ENCODE peak calls at places on chromosomes 3 and 15, in ten cellular contexts. Z, I, R, C, T, F, D, Y, X and H are unnamed samples.

GRCh38 chr3:113110263-113110662 is 101.1 kb upstream of the BOC start:
- DNase-seq in R (no peak), D (no peak), I (no peak), F (no peak), Y (no peak), C (no peak), X (no peak), Z (no peak), T (no peak), H (no peak)

GRCh38 chr15:52498700-52499099 is 30.0 kb downstream of the MYO5A start:
- DNase-seq in T (no peak), D (no peak), C (no peak), Y (no peak), X (no peak), F (no peak), I (no peak), Z (no peak), R (no peak), H (no peak)

GRCh38 chr15:74783072-74783807 is 1.4 kb downstream of the CSK start:
- DNase-seq in I (no peak), C (no peak), D (peak), X (no peak), Z (no peak), T (no peak), R (no peak), Y (no peak), F (no peak), H (no peak)

GRCh38 chr3:172766718-172767405 is 16.3 kb downstream of the ECT2 start:
- DNase-seq in I (no peak), D (no peak), Y (no peak), T (no peak), X (no peak), R (no peak), F (no peak), C (no peak), Z (no peak), H (no peak)

GRCh38 chr15:82178061-82178460 is 84.5 kb downstream of the EFL1 start:
- DNase-seq in D (no peak), I (no peak), C (peak), Y (no peak), X (no peak), T (no peak), R (no peak), Z (no peak), F (no peak), H (no peak)

GRCh38 chr3:150251654-150252053 is 156.4 kb upstream of the TSC22D2 start:
- DNase-seq in Y (no peak), Z (no peak), D (no peak), F (no peak), T (no peak), C (peak), R (no peak), I (no peak), X (no peak), H (no peak)

GRCh38 chr15:90343391-90343790 is 8.7 kb upstream of the ZNF774 start:
- DNase-seq in R (no peak), Y (no peak), C (peak), X (no peak), Z (no peak), F (no peak), D (no peak), T (no peak), I (no peak), H (no peak)

GRCh38 chr3:195583831-195584542 is at the start of gene APOD:
- DNase-seq in R (no peak), I (no peak), Z (peak), F (no peak), Y (no peak), T (no peak), D (peak), X (peak), C (peak), H (no peak)

GRCh38 chr3:28612232-28612631 is 263.6 kb upstream of the AZI2 start:
- DNase-seq in C (no peak), Z (no peak), F (no peak), Y (no peak), X (no peak), T (no peak), R (no peak), D (no peak), I (no peak), H (no peak)

GRCh38 chr3:43620953-43621405 is 832 bp downstream of the ANO10 start:
- DNase-seq in Y (no peak), I (no peak), Z (no peak), X (peak), F (no peak), T (no peak), C (peak), R (peak), D (no peak), H (no peak)

GRCh38 chr3:52055537-52056351 is 627 bp downstream of the DUSP7 start:
- DNase-seq in C (no peak), T (peak), F (peak), I (peak), Z (no peak), Y (peak), X (no peak), R (peak), D (peak), H (peak)

GRCh38 chr3:64717872-64718613 is 30.2 kb upstream of the ADAMTS9 start:
- DNase-seq in D (no peak), Y (no peak), F (no peak), R (no peak), Z (no peak), T (no peak), X (no peak), I (no peak), C (no peak), H (no peak)

GRCh38 chr3:38131621-38132369 is 5.1 kb downstream of the ACAA1 start:
- DNase-seq in X (no peak), D (peak), R (peak), C (no peak), I (peak), Z (peak), T (no peak), Y (peak), F (no peak), H (no peak)

GRCh38 chr3:188067932-188068331 is 86.0 kb upstream of the LPP start:
- DNase-seq in R (no peak), X (no peak), I (no peak), Y (no peak), Z (no peak), C (peak), T (no peak), D (no peak), F (no peak), H (no peak)

GRCh38 chr3:30081904-30082303 is 524.5 kb upstream of the TGFBR2 start:
- DNase-seq in I (no peak), X (no peak), Z (no peak), F (no peak), C (no peak), R (no peak), D (no peak), Y (no peak), T (no peak), H (no peak)

GRCh38 chr3:168094877-168095610 is 680 bp downstream of the GOLIM4 start:
- DNase-seq in Z (peak), C (peak), F (no peak), T (peak), X (peak), R (peak), D (peak), I (peak), Y (peak), H (peak)

GRCh38 chr3:61606196-61606595 is 44.8 kb downstream of the PTPRG start:
- DNase-seq in C (no peak), R (no peak), F (no peak), Z (no peak), Y (no peak), X (no peak), T (no peak), I (no peak), D (no peak), H (no peak)

GRCh38 chr15:100339999-100340398 is 1.8 kb downstream of the ADAMTS17 start:
- DNase-seq in D (no peak), R (no peak), Y (no peak), C (no peak), F (no peak), T (no peak), X (no peak), I (no peak), Z (no peak), H (no peak)

GRCh38 chr15:74612677-74613076 is 3.0 kb upstream of the CLK3 start:
- DNase-seq in C (no peak), F (no peak), R (no peak), Y (no peak), Z (no peak), D (peak), I (no peak), X (no peak), T (no peak), H (peak)

GRCh38 chr15:86772369-86773059 is 692.8 kb downstream of the AGBL1 start:
- DNase-seq in X (no peak), D (no peak), Z (no peak), C (no peak), Y (no peak), R (no peak), I (no peak), F (no peak), T (no peak), H (no peak)

GRCh38 chr15:75034615-75035014 is 11.2 kb downstream of the PPCDC start:
- DNase-seq in C (no peak), D (peak), Y (no peak), I (no peak), X (no peak), Z (no peak), T (no peak), R (no peak), F (no peak), H (no peak)

GRCh38 chr15:94206463-94207167 is 24.7 kb upstream of the MCTP2 start:
- DNase-seq in Y (no peak), R (no peak), F (no peak), I (no peak), X (no peak), Z (no peak), C (peak), D (no peak), T (no peak), H (no peak)

GRCh38 chr3:195849322-195850074 is 37.8 kb upstream of the MUC4 start:
- DNase-seq in Y (no peak), D (peak), C (no peak), F (peak), Z (no peak), X (no peak), I (no peak), R (no peak), T (no peak), H (no peak)

GRCh38 chr15:89002281-89002761 is 85.9 kb upstream of the ABHD2 start:
- DNase-seq in D (peak), Y (no peak), C (peak), T (no peak), R (no peak), I (peak), X (no peak), Z (no peak), F (no peak), H (no peak)

GRCh38 chr3:128940252-128940651 is 53.6 kb downstream of the CFAP92 start:
- DNase-seq in C (no peak), F (no peak), Y (no peak), T (no peak), Z (no peak), I (no peak), D (no peak), R (no peak), X (no peak), H (no peak)

GRCh38 chr3:64422192-64422591 is 196.9 kb upstream of the PRICKLE2 start:
- DNase-seq in Z (no peak), X (no peak), T (no peak), F (no peak), D (no peak), I (no peak), C (no peak), Y (no peak), R (no peak), H (no peak)

GRCh38 chr15:59764775-59765174 is 75.7 kb upstream of the BNIP2 start:
- DNase-seq in I (no peak), T (no peak), Y (no peak), C (no peak), X (no peak), D (no peak), R (peak), Z (no peak), F (no peak), H (no peak)

GRCh38 chr3:103271575-103271974 is 836.8 kb downstream of the ZPLD1 start:
- DNase-seq in R (peak), C (no peak), Z (no peak), I (no peak), T (no peak), X (no peak), D (no peak), Y (no peak), F (no peak), H (no peak)

GRCh38 chr15:89760303-89761008 is 9.4 kb upstream of the MESP1 start:
- DNase-seq in Y (peak), R (peak), T (peak), C (peak), D (peak), I (peak), F (peak), X (peak), Z (peak), H (peak)

GRCh38 chr15:47206358-47206978 is 510.8 kb upstream of the SEMA6D start:
- DNase-seq in Y (no peak), F (no peak), C (no peak), T (no peak), D (no peak), X (no peak), I (no peak), R (peak), Z (no peak), H (no peak)

GRCh38 chr3:186824430-186825139 is 17.9 kb upstream of the ADIPOQ start:
- DNase-seq in T (no peak), Z (no peak), C (no peak), R (peak), X (no peak), Y (no peak), F (no peak), D (no peak), I (no peak), H (no peak)

GRCh38 chr3:88219138-88219792 is 69.5 kb downstream of the C3orf38 start:
- DNase-seq in R (peak), T (no peak), X (peak), Y (peak), I (no peak), C (peak), D (peak), F (no peak), Z (no peak), H (no peak)

GRCh38 chr3:112931737-112932521 is 43.0 kb downstream of the CD200R1 start:
- DNase-seq in F (no peak), X (no peak), T (no peak), D (peak), Y (no peak), Z (no peak), C (no peak), I (no peak), R (no peak), H (no peak)

GRCh38 chr3:28986922-28987321 is 293.9 kb upstream of the RBMS3 start:
- DNase-seq in D (no peak), R (no peak), X (no peak), Y (no peak), I (no peak), F (no peak), T (no peak), Z (no peak), C (peak), H (no peak)

GRCh38 chr15:76337739-76338554 is 1.4 kb downstream of the ISL2 start:
- DNase-seq in R (peak), F (no peak), T (no peak), D (no peak), Y (no peak), I (no peak), X (no peak), Z (no peak), C (no peak), H (peak)

GRCh38 chr3:188956839-188957489 is 214.8 kb upstream of the TPRG1 start:
- DNase-seq in R (peak), I (no peak), X (peak), C (peak), Z (no peak), Y (no peak), D (no peak), T (no peak), F (no peak), H (no peak)

GRCh38 chr3:53255360-53255774 is 455 bp downstream of the TKT start:
- DNase-seq in I (peak), R (no peak), Z (no peak), Y (no peak), X (no peak), F (peak), D (no peak), C (peak), T (peak), H (no peak)

GRCh38 chr3:146246493-146246892 is 4.4 kb downstream of the PLSCR4 start:
- DNase-seq in C (no peak), T (no peak), Z (no peak), D (no peak), Y (no peak), X (no peak), R (no peak), I (no peak), F (no peak), H (no peak)

GRCh38 chr3:158384019-158384418 is 187.0 kb upstream of the MLF1 start:
- DNase-seq in R (no peak), T (no peak), X (no peak), D (no peak), I (no peak), C (no peak), F (no peak), Y (no peak), Z (no peak), H (no peak)

GRCh38 chr3:52703356-52703755 is 2.2 kb downstream of the GLT8D1 start:
- DNase-seq in Z (no peak), X (no peak), T (no peak), D (no peak), F (no peak), I (no peak), Y (no peak), C (no peak), R (no peak), H (no peak)

DNA sequence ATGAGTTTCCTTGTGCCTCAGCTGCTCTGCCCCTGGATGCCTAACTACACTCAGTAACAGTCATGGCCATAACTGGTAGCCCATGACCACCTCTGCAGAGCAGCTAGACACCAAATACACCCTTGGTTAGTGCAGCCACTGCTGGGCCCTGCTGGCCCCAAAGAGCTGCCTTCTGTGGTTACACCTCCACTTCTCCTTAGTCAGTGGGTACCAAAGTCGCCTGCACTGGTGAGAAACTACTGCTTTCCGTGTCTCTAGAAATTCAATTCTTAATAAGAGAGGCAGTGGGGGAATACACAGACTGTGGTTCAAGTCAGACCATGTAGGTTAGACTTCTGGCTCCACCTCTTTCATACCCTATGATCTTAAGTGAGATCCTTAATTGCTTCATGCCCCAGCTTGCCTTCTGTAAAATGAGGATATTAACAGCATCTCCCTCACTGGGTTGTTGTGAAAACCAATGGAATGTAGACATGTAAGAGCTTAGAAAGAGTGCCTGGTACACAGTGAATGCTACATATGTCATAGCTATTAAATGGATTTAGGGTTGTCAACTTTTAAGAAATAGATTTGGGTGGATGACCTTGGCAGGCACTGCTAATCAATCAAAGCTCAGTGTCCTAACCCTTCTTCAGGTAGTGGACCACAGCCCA is 18.2 kb downstream of the HEG1 start:
- DNase-seq in F (no peak), I (no peak), Y (peak), D (no peak), R (no peak), T (no peak), C (peak), X (no peak), Z (no peak), H (no peak)
- H3K27ac ChIP-seq in F (no peak), I (no peak), Y (no peak), D (no peak), R (no peak), T (no peak), C (no peak), X (no peak), Z (peak), H (no peak)

GRCh38 chr3:1380926-1381646 is 288.3 kb downstream of the CNTN6 start:
- DNase-seq in T (no peak), I (no peak), X (peak), Z (peak), R (no peak), Y (no peak), F (no peak), D (no peak), C (no peak), H (no peak)
- H3K4me3 ChIP-seq in T (no peak), I (no peak), X (no peak), Z (no peak), R (no peak), Y (no peak), F (no peak), D (no peak), C (no peak), H (no peak)

DNA sequence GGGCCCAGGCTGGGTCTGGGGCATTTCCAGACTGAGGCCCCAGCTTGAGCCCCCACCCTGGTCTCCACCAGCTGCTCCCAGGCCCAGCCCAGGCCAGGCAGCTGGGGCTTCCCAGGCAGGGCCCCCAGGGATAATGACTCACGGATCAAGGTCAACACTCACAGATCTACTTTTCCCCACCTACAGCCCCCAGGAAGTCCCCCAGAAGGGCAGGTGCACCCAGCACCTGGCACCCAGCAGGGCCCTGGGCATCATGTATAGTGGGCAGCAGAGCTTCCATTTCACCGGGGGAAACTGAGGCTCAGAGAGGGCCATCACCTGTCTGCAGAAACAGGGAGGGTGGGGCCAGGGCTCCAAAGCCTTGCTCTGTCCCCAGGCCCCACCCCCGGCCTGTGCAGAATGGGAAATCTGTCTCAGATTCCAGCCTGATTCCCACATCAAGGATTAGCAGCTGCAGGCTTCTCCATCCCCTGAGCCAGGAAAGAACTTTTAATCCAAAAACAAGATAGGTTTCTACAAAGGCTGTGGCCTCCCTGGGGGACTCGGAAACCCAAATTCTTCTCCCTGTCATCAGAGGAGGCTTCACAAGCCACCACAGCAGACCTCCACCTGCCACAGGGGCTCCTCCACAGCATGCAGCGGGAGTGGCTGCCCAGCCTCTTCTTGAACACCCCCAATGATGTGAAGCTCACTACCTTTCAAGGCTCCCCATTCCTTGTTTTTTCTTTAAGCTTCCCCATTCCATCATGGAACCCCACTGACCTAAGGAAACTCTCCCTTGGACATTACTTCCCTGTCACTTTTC is 49.8 kb downstream of the IQSEC1 start:
- DNase-seq in Y (no peak), D (peak), I (peak), R (no peak), Z (no peak), T (no peak), F (no peak), C (no peak), X (no peak), H (peak)
- H3K27ac ChIP-seq in Y (peak), D (no peak), I (no peak), R (no peak), Z (peak), T (no peak), F (no peak), C (no peak), X (no peak), H (no peak)

DNA sequence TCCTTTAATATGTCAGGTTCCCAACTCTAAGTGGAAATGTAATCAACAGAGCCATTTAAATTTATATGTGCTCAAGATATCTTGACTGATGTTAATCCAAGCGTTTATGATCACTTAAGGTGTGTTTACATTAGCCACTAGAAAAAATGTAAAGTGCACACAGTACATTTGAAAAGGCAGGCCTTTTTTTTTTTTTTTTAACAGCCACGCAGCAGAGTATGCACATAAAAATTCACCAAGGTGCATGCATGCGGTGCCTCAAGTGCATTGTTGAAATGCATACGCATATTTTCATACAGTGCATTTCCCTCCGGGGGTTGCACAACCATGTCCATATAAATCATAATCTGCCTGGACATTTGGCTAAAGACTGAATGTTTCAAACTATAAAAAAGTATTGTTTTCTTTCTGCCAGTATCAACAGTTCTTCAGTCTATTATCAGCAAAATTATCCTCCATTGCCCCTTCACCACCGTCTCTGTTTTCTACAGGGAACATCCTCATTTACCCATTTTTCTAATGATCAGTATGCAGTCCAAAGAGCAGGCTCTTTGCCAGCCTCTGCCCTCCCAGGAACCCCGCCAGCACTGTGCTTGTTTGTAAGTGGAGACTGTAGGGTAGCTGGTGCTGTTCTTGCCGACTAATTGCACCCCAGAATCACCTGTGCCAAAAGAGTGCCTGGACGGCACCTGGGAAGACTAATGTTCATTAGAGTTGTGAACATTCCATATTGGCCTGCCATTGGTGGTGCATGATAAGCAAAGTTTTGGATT is 611.2 kb upstream of the CFAP20DC start:
- DNase-seq in Z (no peak), F (no peak), Y (no peak), X (no peak), R (no peak), D (no peak), I (no peak), C (no peak), T (no peak), H (no peak)
- H3K4me3 ChIP-seq in Z (no peak), F (no peak), Y (no peak), X (no peak), R (no peak), D (no peak), I (no peak), C (no peak), T (no peak), H (no peak)